ENCODE peak calls at places on chromosomes 5 and 9, in four cellular contexts. A is PC-3, H is NCI-H526, R is DMS153. F is an unnamed sample.

GRCh38 chr9:18438300-18438925 is 35.5 kb upstream of the ADAMTSL1 start:
- DNase-seq in A (no peak), H (no peak), R (peak; percentile 15), F (no peak)

GRCh38 chr9:125203259-125203658 is 2.9 kb downstream of the RABEPK start:
- DNase-seq in A (no peak), H (no peak), R (no peak), F (no peak)

GRCh38 chr5:56658972-56659371 is 156.4 kb upstream of the MAP3K1 start:
- DNase-seq in A (peak; percentile 40), H (no peak), R (no peak), F (no peak)

GRCh38 chr5:132438931-132439330 is 51.6 kb downstream of the IRF1 start:
- DNase-seq in A (no peak), H (no peak), R (no peak), F (no peak)

GRCh38 chr9:135130266-135130976 is 43.0 kb downstream of the OLFM1 start:
- DNase-seq in A (no peak), H (peak; percentile 65), R (peak; percentile 64), F (no peak)

GRCh38 chr5:14971864-14972263 is 100.3 kb upstream of the ANKH start:
- DNase-seq in A (no peak), H (no peak), R (no peak), F (no peak)

GRCh38 chr5:2029206-2029605 is 146.5 kb upstream of the IRX4 start:
- DNase-seq in A (no peak), H (no peak), R (no peak), F (no peak)

GRCh38 chr5:164649266-164649665 is 1143.8 kb downstream of the MAT2B start:
- DNase-seq in A (peak; percentile 21), H (no peak), R (no peak), F (no peak)

GRCh38 chr5:139137703-139138102 is 60.5 kb downstream of the SIL1 start:
- DNase-seq in A (peak; percentile 14), H (peak; percentile 36), R (peak; percentile 24), F (no peak)

GRCh38 chr9:133892193-133892920 is 99.8 kb downstream of the VAV2 start:
- DNase-seq in A (no peak), H (peak; percentile 63), R (peak; percentile 84), F (peak; percentile 64)

GRCh38 chr5:176542596-176543427 is 5.6 kb upstream of the RNF44 start:
- DNase-seq in A (peak; percentile 58), H (no peak), R (no peak), F (no peak)

GRCh38 chr5:151483176-151483575 is 35.8 kb downstream of the SLC36A1 start:
- DNase-seq in A (no peak), H (no peak), R (no peak), F (no peak)

GRCh38 chr5:1288439-1289335 is 6.2 kb downstream of the TERT start:
- DNase-seq in A (no peak), H (no peak), R (no peak), F (no peak)

GRCh38 chr9:2610985-2611384 is 10.6 kb upstream of the VLDLR start:
- DNase-seq in A (no peak), H (no peak), R (no peak), F (no peak)

GRCh38 chr9:12702160-12702758 is 9.1 kb downstream of the TYRP1 start:
- DNase-seq in A (peak; percentile 70), H (peak; percentile 29), R (no peak), F (peak; percentile 31)

GRCh38 chr9:124885551-124885950 is 23.6 kb downstream of the ARPC5L start:
- DNase-seq in A (no peak), H (no peak), R (no peak), F (no peak)

GRCh38 chr5:113278976-113279375 is 155.8 kb downstream of the TSSK1B start:
- DNase-seq in A (no peak), H (no peak), R (no peak), F (no peak)

GRCh38 chr5:121993191-121993590 is 31.4 kb downstream of the SRFBP1 start:
- DNase-seq in A (no peak), H (no peak), R (no peak), F (no peak)

GRCh38 chr9:25724424-25724823 is 46.2 kb upstream of the TUSC1 start:
- DNase-seq in A (peak; percentile 3), H (no peak), R (no peak), F (no peak)

GRCh38 chr5:65084774-65085173 is 316.0 kb downstream of the CWC27 start:
- DNase-seq in A (no peak), H (no peak), R (no peak), F (no peak)

GRCh38 chr5:81179959-81180358 is 53.2 kb upstream of the CKMT2 start:
- DNase-seq in A (no peak), H (no peak), R (no peak), F (no peak)

GRCh38 chr5:145797336-145797735 is 37.8 kb downstream of the PRELID2 start:
- DNase-seq in A (peak; percentile 31), H (no peak), R (peak; percentile 39), F (no peak)